ENCODE peak calls at places on chromosomes 7 and 10, in seven cellular contexts. U is GM23248; H is activated naive CD8-positive, alpha-beta T cell treated with anti-CD3 and anti-CD28 coated beads for 36 hours; Q is EH; Y is CD8-positive, alpha-beta T cell; M is HEK293T; G is non-pigmented ciliary epithelial cell. W is an unnamed sample.

GRCh38 chr10:79196470-79197461 is 128.0 kb downstream of the ZMIZ1 start:
- DNase-seq in U (peak; percentile 71), H (peak; percentile 73), Q (peak; percentile 61), Y (peak; percentile 74), M (peak; percentile 82), G (no peak), W (no peak)

GRCh38 chr7:1033546-1034145 is 10.7 kb upstream of the GPR146 start:
- DNase-seq in U (no peak), H (no peak), Q (no peak), Y (peak; percentile 30), M (no peak), G (no peak), W (no peak)

GRCh38 chr7:121891731-121892130 is 18.8 kb downstream of the PTPRZ1 start:
- DNase-seq in U (no peak), H (no peak), Q (no peak), Y (no peak), M (no peak), G (no peak), W (no peak)

GRCh38 chr7:27048438-27048837 is 47.4 kb downstream of the HOXA1 start:
- DNase-seq in U (no peak), H (no peak), Q (no peak), Y (no peak), M (no peak), G (no peak), W (no peak)

GRCh38 chr10:91864099-91864498 is 45.2 kb downstream of the FGFBP3 start:
- DNase-seq in U (no peak), H (no peak), Q (peak; percentile 9), Y (no peak), M (no peak), G (no peak), W (no peak)

GRCh38 chr7:43439631-43440401 is 143.1 kb upstream of the STK17A start:
- DNase-seq in U (peak; percentile 69), H (peak; percentile 61), Q (peak; percentile 56), Y (peak; percentile 53), M (peak; percentile 86), G (no peak), W (no peak)

GRCh38 chr10:73182568-73182967 is 14.6 kb downstream of the FAM149B1 start:
- DNase-seq in U (peak; percentile 62), H (no peak), Q (peak; percentile 81), Y (no peak), M (peak; percentile 6), G (peak; percentile 63), W (no peak)

GRCh38 chr7:75638607-75639070 is 100.1 kb downstream of the HIP1 start:
- DNase-seq in U (peak; percentile 83), H (no peak), Q (peak; percentile 56), Y (no peak), M (peak; percentile 66), G (no peak), W (no peak)

GRCh38 chr7:47232751-47233412 is 349.0 kb downstream of the TNS3 start:
- DNase-seq in U (peak; percentile 38), H (no peak), Q (peak; percentile 51), Y (no peak), M (no peak), G (no peak), W (no peak)

GRCh38 chr10:101894742-101895141 is 51.1 kb upstream of the KCNIP2 start:
- DNase-seq in U (no peak), H (no peak), Q (no peak), Y (no peak), M (no peak), G (no peak), W (no peak)

GRCh38 chr10:91088300-91089140 is 131.9 kb upstream of the PCGF5 start:
- DNase-seq in U (peak; percentile 42), H (no peak), Q (peak; percentile 44), Y (no peak), M (no peak), G (no peak), W (no peak)

GRCh38 chr7:50591098-50591479 is 25.9 kb upstream of the DDC start:
- DNase-seq in U (no peak), H (no peak), Q (no peak), Y (no peak), M (no peak), G (no peak), W (no peak)

GRCh38 chr10:79241990-79242619 is 105.2 kb upstream of the PPIF start:
- DNase-seq in U (peak; percentile 90), H (peak; percentile 80), Q (peak; percentile 78), Y (peak; percentile 25), M (peak; percentile 54), G (no peak), W (no peak)

GRCh38 chr7:56537952-56538351 is 421.7 kb upstream of the NUPR2 start:
- DNase-seq in U (no peak), H (no peak), Q (no peak), Y (no peak), M (no peak), G (no peak), W (no peak)

GRCh38 chr10:69901623-69902505 is 100.2 kb downstream of the COL13A1 start:
- DNase-seq in U (peak; percentile 76), H (peak; percentile 8), Q (peak; percentile 64), Y (peak; percentile 10), M (peak; percentile 83), G (peak; percentile 17), W (no peak)

GRCh38 chr10:64134676-64135075 is 613.5 kb downstream of the REEP3 start:
- DNase-seq in U (no peak), H (no peak), Q (no peak), Y (no peak), M (no peak), G (no peak), W (no peak)

GRCh38 chr7:77413128-77413527 is 3.0 kb downstream of the GSAP start:
- DNase-seq in U (no peak), H (no peak), Q (no peak), Y (no peak), M (no peak), G (no peak), W (no peak)

GRCh38 chr7:123714296-123715080 is 34.3 kb downstream of the WASL start:
- DNase-seq in U (no peak), H (no peak), Q (no peak), Y (no peak), M (no peak), G (no peak), W (no peak)

GRCh38 chr7:95511716-95512260 is 26.0 kb downstream of the ASB4 start:
- DNase-seq in U (peak; percentile 79), H (peak; percentile 48), Q (peak; percentile 70), Y (peak; percentile 52), M (peak; percentile 55), G (no peak), W (no peak)

GRCh38 chr7:50954716-50955115 is 172.0 kb upstream of the GRB10 start:
- DNase-seq in U (no peak), H (no peak), Q (no peak), Y (no peak), M (no peak), G (no peak), W (no peak)

GRCh38 chr10:58638406-58638805 is 125.7 kb downstream of the BICC1 start:
- DNase-seq in U (peak; percentile 50), H (no peak), Q (peak; percentile 59), Y (no peak), M (no peak), G (no peak), W (no peak)

GRCh38 chr7:51019891-51020855 is 237.5 kb upstream of the GRB10 start:
- DNase-seq in U (no peak), H (no peak), Q (peak; percentile 66), Y (no peak), M (no peak), G (peak; percentile 31), W (no peak)

GRCh38 chr7:4665661-4666060 is 16.4 kb upstream of the FOXK1 start:
- DNase-seq in U (peak; percentile 88), H (no peak), Q (peak; percentile 99), Y (no peak), M (no peak), G (peak; percentile 96), W (peak; percentile 95)

GRCh38 chr10:87660484-87661133 is 931 bp downstream of the PAPSS2 start:
- DNase-seq in U (peak; percentile 72), H (no peak), Q (peak; percentile 85), Y (no peak), M (peak; percentile 22), G (no peak), W (no peak)

GRCh38 chr10:1094112-1095057 is 38.2 kb downstream of the WDR37 start:
- DNase-seq in U (no peak), H (peak; percentile 73), Q (no peak), Y (no peak), M (no peak), G (no peak), W (no peak)

GRCh38 chr10:12214093-12214492 is 18.1 kb downstream of the CDC123 start:
- DNase-seq in U (no peak), H (no peak), Q (no peak), Y (no peak), M (no peak), G (no peak), W (no peak)

GRCh38 chr10:97096327-97097153 is 89.2 kb downstream of the SLIT1 start:
- DNase-seq in U (no peak), H (peak; percentile 21), Q (no peak), Y (peak; percentile 20), M (no peak), G (no peak), W (no peak)

GRCh38 chr10:19226025-19226424 is 177.4 kb downstream of the MALRD1 start:
- DNase-seq in U (no peak), H (no peak), Q (no peak), Y (no peak), M (no peak), G (no peak), W (no peak)

GRCh38 chr10:89352039-89352597 is 24.3 kb downstream of the IFIT3 start:
- DNase-seq in U (peak; percentile 97), H (no peak), Q (peak; percentile 98), Y (no peak), M (no peak), G (peak; percentile 90), W (peak; percentile 99)

GRCh38 chr7:92705831-92706230 is 115.6 kb upstream of the FAM133B start:
- DNase-seq in U (no peak), H (no peak), Q (no peak), Y (no peak), M (no peak), G (no peak), W (no peak)

GRCh38 chr10:24826022-24826421 is 102.3 kb upstream of the ARHGAP21 start:
- DNase-seq in U (peak; percentile 84), H (no peak), Q (peak; percentile 65), Y (no peak), M (no peak), G (peak; percentile 35), W (peak; percentile 45)

GRCh38 chr10:71334228-71334791 is 15.3 kb downstream of the SLC29A3 start:
- DNase-seq in U (no peak), H (no peak), Q (no peak), Y (no peak), M (no peak), G (no peak), W (no peak)

GRCh38 chr7:151856098-151856497 is 20.8 kb downstream of the PRKAG2 start:
- DNase-seq in U (no peak), H (no peak), Q (no peak), Y (no peak), M (no peak), G (no peak), W (no peak)

GRCh38 chr10:89301721-89302445 is at the start of gene IFIT2:
- DNase-seq in U (peak; percentile 87), H (no peak), Q (peak; percentile 79), Y (peak; percentile 38), M (peak; percentile 31), G (no peak), W (no peak)

GRCh38 chr10:99913831-99914235 is 95.9 kb downstream of the DNMBP start:
- DNase-seq in U (no peak), H (no peak), Q (no peak), Y (no peak), M (no peak), G (no peak), W (no peak)

GRCh38 chr7:139494835-139495568 is 11.5 kb upstream of the KLRG2 start:
- DNase-seq in U (no peak), H (peak; percentile 31), Q (peak; percentile 22), Y (no peak), M (no peak), G (no peak), W (no peak)

GRCh38 chr10:49328401-49329185 is 29.6 kb downstream of the C10orf71 start:
- DNase-seq in U (no peak), H (no peak), Q (no peak), Y (no peak), M (no peak), G (no peak), W (no peak)

GRCh38 chr10:11424456-11425287 is 186.8 kb downstream of the USP6NL start:
- DNase-seq in U (peak; percentile 66), H (no peak), Q (peak; percentile 53), Y (no peak), M (peak; percentile 74), G (peak; percentile 13), W (no peak)

W was measured in GM04503.